ENCODE peak calls at places on chromosomes 12 and 14, in nine cellular contexts. X is AG20443; C is fibroblast of mammary gland; Q is substantia nigra; S is neural crest cell; J is stimulated activated CD4-positive, alpha-beta T cell treated with anti-CD3 and anti-CD28 coated beads, Interleukin-1b, Interleukin-23, amount 100 ng/mL, for 4 hours; Z is AG09309; R is CD14-positive monocyte; G is kidney. T is an unnamed sample.

GRCh38 chr14:93295541-93296220 is 37.2 kb downstream of the BTBD7 start:
- DNase-seq in X (no peak), C (no peak), Q (no peak), S (no peak), J (no peak), Z (no peak), R (no peak), G (no peak), T (no peak)

GRCh38 chr12:49959570-49960473 is 1.9 kb upstream of the AQP5 start:
- DNase-seq in X (peak), C (no peak), Q (no peak), S (peak), J (no peak), Z (no peak), R (no peak), G (peak), T (no peak)

GRCh38 chr14:20697273-20698017 is 8.9 kb downstream of the ANG start:
- DNase-seq in X (peak), C (peak), Q (peak), S (peak), J (peak), Z (no peak), R (peak), G (no peak), T (peak)

GRCh38 chr12:58425481-58426392 is 484.4 kb downstream of the ATP23 start:
- DNase-seq in X (peak), C (peak), Q (no peak), S (peak), J (no peak), Z (peak), R (no peak), G (peak), T (no peak)

GRCh38 chr14:48323655-48324054 is 648.2 kb upstream of the MDGA2 start:
- DNase-seq in X (no peak), C (peak), Q (no peak), S (no peak), J (no peak), Z (no peak), R (no peak), G (no peak), T (no peak)

GRCh38 chr12:2803635-2804380 is 8.7 kb upstream of the ITFG2 start:
- DNase-seq in X (no peak), C (no peak), Q (no peak), S (no peak), J (no peak), Z (no peak), R (no peak), G (no peak), T (no peak)

GRCh38 chr14:74867673-74868072 is 8.3 kb downstream of the PROX2 start:
- DNase-seq in X (peak), C (no peak), Q (peak), S (no peak), J (peak), Z (no peak), R (no peak), G (no peak), T (peak)

GRCh38 chr14:74548881-74549280 is 55.3 kb downstream of the ISCA2 start:
- DNase-seq in X (peak), C (peak), Q (no peak), S (no peak), J (no peak), Z (peak), R (no peak), G (no peak), T (no peak)

GRCh38 chr12:123671876-123672275 is 963 bp downstream of the TCTN2 start:
- DNase-seq in X (peak), C (peak), Q (no peak), S (no peak), J (no peak), Z (peak), R (no peak), G (no peak), T (no peak)

GRCh38 chr12:54420766-54421144 is 1.7 kb upstream of the ITGA5 start:
- DNase-seq in X (no peak), C (peak), Q (no peak), S (no peak), J (no peak), Z (no peak), R (no peak), G (no peak), T (no peak)

GRCh38 chr14:63840981-63841380 is 11.8 kb upstream of the SYNE2 start:
- DNase-seq in X (no peak), C (no peak), Q (no peak), S (no peak), J (peak), Z (no peak), R (no peak), G (no peak), T (no peak)

GRCh38 chr14:69171569-69171968 is 18.6 kb upstream of the DCAF5 start:
- DNase-seq in X (no peak), C (no peak), Q (no peak), S (no peak), J (no peak), Z (no peak), R (no peak), G (no peak), T (no peak)

GRCh38 chr12:11543513-11544168 is 105.8 kb upstream of the ETV6 start:
- DNase-seq in X (no peak), C (no peak), Q (no peak), S (no peak), J (no peak), Z (no peak), R (no peak), G (no peak), T (no peak)

GRCh38 chr14:68307769-68308168 is 485.1 kb downstream of the ZFP36L1 start:
- DNase-seq in X (peak), C (peak), Q (no peak), S (no peak), J (no peak), Z (peak), R (no peak), G (no peak), T (no peak)

GRCh38 chr12:28189774-28190320 is 409 bp upstream of the CCDC91 start:
- DNase-seq in X (no peak), C (no peak), Q (no peak), S (no peak), J (no peak), Z (no peak), R (no peak), G (no peak), T (no peak)

GRCh38 chr12:45284096-45284901 is 68.4 kb downstream of the ANO6 start:
- DNase-seq in X (peak), C (peak), Q (no peak), S (no peak), J (no peak), Z (no peak), R (no peak), G (no peak), T (no peak)

GRCh38 chr14:96806836-96807235 is 9.7 kb downstream of the VRK1 start:
- DNase-seq in X (no peak), C (peak), Q (no peak), S (no peak), J (no peak), Z (no peak), R (no peak), G (no peak), T (no peak)

GRCh38 chr14:75886661-75887348 is 95.0 kb downstream of the TGFB3 start:
- DNase-seq in X (peak), C (peak), Q (no peak), S (no peak), J (no peak), Z (no peak), R (no peak), G (no peak), T (no peak)

GRCh38 chr14:30808576-30808975 is 65.8 kb upstream of the COCH start:
- DNase-seq in X (no peak), C (peak), Q (no peak), S (no peak), J (no peak), Z (no peak), R (no peak), G (no peak), T (no peak)

T was measured in amygdala.